ENCODE peak calls at places on chromosome 19, in five cellular contexts. T, B, A, S and X are unnamed samples.

GRCh38 chr19:16599655-16600346 is 27.6 kb upstream of the SLC35E1 start:
- ATAC-seq in S (no peak), T (no peak), B (no peak), A (no peak), X (no peak)

GRCh38 chr19:5691930-5692784 is 2.1 kb downstream of the RPL36 start:
- ATAC-seq in T (peak), S (no peak), B (no peak), A (no peak), X (no peak)

GRCh38 chr19:2045501-2046045 is 5.5 kb downstream of the MKNK2 start:
- ATAC-seq in B (no peak), S (no peak), A (no peak), T (no peak), X (no peak)

GRCh38 chr19:29514525-29515232 is 11.1 kb upstream of the VSTM2B start:
- ATAC-seq in T (peak), B (no peak), A (no peak), S (peak), X (peak)

GRCh38 chr19:15945301-15945700 is 3.5 kb upstream of the OR10H4 start:
- ATAC-seq in B (no peak), T (no peak), S (no peak), A (no peak), X (no peak)

GRCh38 chr19:34430738-34431625 is 2.8 kb downstream of the UBA2 start:
- ATAC-seq in A (no peak), B (no peak), S (peak), T (peak), X (peak)

GRCh38 chr19:17865364-17866311 is 5.9 kb downstream of the RPL18A start:
- ATAC-seq in A (peak), S (peak), B (peak), T (peak), X (peak)

GRCh38 chr19:35708391-35708790 is 4.0 kb downstream of the ZBTB32 start:
- ATAC-seq in B (no peak), S (no peak), A (no peak), T (no peak), X (no peak)

GRCh38 chr19:33311326-33311682 is 9.0 kb upstream of the CEBPA start:
- ATAC-seq in S (no peak), T (no peak), B (peak), A (peak), X (no peak)